ENCODE peak calls at places on chromosomes 3 and 15, in five cellular contexts. X is suprapubic skin, H is AG04450, T is NCI-H460, L is right atrium auricular region. B is an unnamed sample.

GRCh38 chr3:114741066-114741465 is 406.0 kb downstream of the ZBTB20 start:
- DNase-seq in X (no peak), H (no peak), L (no peak), T (no peak), B (no peak)

GRCh38 chr15:90598053-90598577 is 68.4 kb downstream of the CRTC3 start:
- DNase-seq in H (no peak), L (peak; percentile 70), X (no peak), T (peak; percentile 68), B (no peak)

GRCh38 chr3:106049876-106050275 is 181.1 kb upstream of the CBLB start:
- DNase-seq in H (no peak), T (no peak), L (no peak), X (no peak), B (no peak)

GRCh38 chr3:41188291-41188690 is 11.0 kb upstream of the CTNNB1 start:
- DNase-seq in L (no peak), X (no peak), H (no peak), T (no peak), B (no peak)

GRCh38 chr3:69094467-69095205 is 9.9 kb downstream of the ARL6IP5 start:
- DNase-seq in H (no peak), L (no peak), X (no peak), T (no peak), B (no peak)

GRCh38 chr3:47227678-47228077 is 54.9 kb downstream of the KIF9 start:
- DNase-seq in L (no peak), T (no peak), H (no peak), X (no peak), B (no peak)

GRCh38 chr15:22954798-22955543 is 25.2 kb downstream of the CYFIP1 start:
- DNase-seq in X (peak; percentile 54), H (no peak), T (no peak), L (no peak), B (no peak)

GRCh38 chr15:78059110-78059839 is 18.2 kb downstream of the TBC1D2B start:
- DNase-seq in L (no peak), X (no peak), H (no peak), T (no peak), B (no peak)

GRCh38 chr3:184348057-184348382 is 10.6 kb downstream of the FAM131A start:
- DNase-seq in H (no peak), L (no peak), X (no peak), T (no peak), B (no peak)

GRCh38 chr3:169999433-169999832 is 32.8 kb downstream of the SEC62 start:
- DNase-seq in X (no peak), H (no peak), L (no peak), T (no peak), B (no peak)

GRCh38 chr15:55916666-55917409 is 76.6 kb downstream of the NEDD4 start:
- DNase-seq in T (no peak), L (no peak), X (no peak), H (peak; percentile 67), B (no peak)

GRCh38 chr3:50623840-50624474 is 7.0 kb downstream of the MAPKAPK3 start:
- DNase-seq in L (no peak), H (no peak), T (no peak), X (no peak), B (no peak)

GRCh38 chr15:52727825-52728224 is 48.6 kb upstream of the ATOSA start:
- DNase-seq in T (no peak), H (no peak), L (no peak), X (no peak), B (no peak)

GRCh38 chr3:72347819-72348319 is 500.4 kb downstream of the SHQ1 start:
- DNase-seq in T (no peak), X (peak; percentile 85), L (peak; percentile 78), H (peak; percentile 44), B (no peak)

GRCh38 chr3:172305552-172305951 is 142.7 kb downstream of the GHSR start:
- DNase-seq in H (no peak), T (no peak), L (no peak), X (no peak), B (no peak)

GRCh38 chr3:197427013-197427412 is 128.6 kb upstream of the DLG1 start:
- DNase-seq in X (no peak), L (no peak), H (no peak), T (no peak), B (no peak)

GRCh38 chr15:81281925-81282895 is 41.7 kb downstream of the STARD5 start:
- DNase-seq in T (no peak), X (peak; percentile 38), L (no peak), H (no peak), B (no peak)

GRCh38 chr3:71800023-71800422 is 15.1 kb upstream of the PROK2 start:
- DNase-seq in X (no peak), H (no peak), T (no peak), L (no peak), B (no peak)

GRCh38 chr3:109731639-109732473 is 394.5 kb upstream of the DPPA4 start:
- DNase-seq in X (no peak), H (peak; percentile 42), T (peak; percentile 26), L (no peak), B (no peak)

GRCh38 chr3:182622241-182622545 is 171.1 kb upstream of the ATP11B start:
- DNase-seq in X (no peak), T (no peak), L (no peak), H (no peak), B (no peak)

GRCh38 chr3:39907981-39908380 is 98.6 kb downstream of the MYRIP start:
- DNase-seq in H (no peak), L (peak; percentile 65), X (no peak), T (no peak), B (no peak)

GRCh38 chr3:10852031-10852795 is 36.2 kb downstream of the SLC6A11 start:
- DNase-seq in X (no peak), T (no peak), H (no peak), L (no peak), B (no peak)

GRCh38 chr3:16088496-16088895 is 86.0 kb upstream of the GALNT15 start:
- DNase-seq in H (no peak), T (no peak), X (no peak), L (no peak), B (no peak)

GRCh38 chr3:60053518-60054265 is 1003.9 kb upstream of the CFAP20DC start:
- DNase-seq in T (no peak), X (no peak), L (no peak), H (peak; percentile 8), B (no peak)